ENCODE peak calls at places on chromosomes 4 and X, in nine cellular contexts. One of them, this sample, is unnamed.

GRCh38 chr4:78213218-78213617 is 156.1 kb downstream of the FRAS1 start:
- DNase-seq in cardiac fibroblast: no peak
- DNase-seq in ovary: no peak
- DNase-seq in A549: no peak
- DNase-seq in AG09309: no peak
- DNase-seq in colonic mucosa: peak
- DNase-seq in brain microvascular endothelial cell: no peak
- DNase-seq in endodermal cell: no peak
- DNase-seq in MM.1S: no peak
- DNase-seq in this sample: no peak

GRCh38 chr4:1237981-1238675 is 10.8 kb downstream of the CTBP1 start:
- DNase-seq in brain microvascular endothelial cell: no peak
- DNase-seq in AG09309: no peak
- DNase-seq in MM.1S: no peak
- DNase-seq in ovary: peak
- DNase-seq in colonic mucosa: no peak
- DNase-seq in cardiac fibroblast: no peak
- DNase-seq in endodermal cell: no peak
- DNase-seq in A549: no peak
- DNase-seq in this sample: no peak

GRCh38 chr4:146072381-146072780 is 103.1 kb upstream of the LSM6 start:
- DNase-seq in MM.1S: no peak
- DNase-seq in brain microvascular endothelial cell: no peak
- DNase-seq in AG09309: no peak
- DNase-seq in endodermal cell: no peak
- DNase-seq in cardiac fibroblast: peak
- DNase-seq in colonic mucosa: no peak
- DNase-seq in A549: no peak
- DNase-seq in ovary: no peak
- DNase-seq in this sample: no peak

GRCh38 chr4:55819634-55820033 is at the start of gene EXOC1L:
- DNase-seq in brain microvascular endothelial cell: peak
- DNase-seq in cardiac fibroblast: peak
- DNase-seq in MM.1S: no peak
- DNase-seq in ovary: no peak
- DNase-seq in endodermal cell: peak
- DNase-seq in AG09309: no peak
- DNase-seq in A549: no peak
- DNase-seq in colonic mucosa: no peak
- DNase-seq in this sample: no peak

GRCh38 chr4:8427761-8428287 is 12.7 kb downstream of the ACOX3 start:
- DNase-seq in cardiac fibroblast: peak
- DNase-seq in AG09309: no peak
- DNase-seq in MM.1S: no peak
- DNase-seq in brain microvascular endothelial cell: peak
- DNase-seq in endodermal cell: no peak
- DNase-seq in A549: no peak
- DNase-seq in colonic mucosa: peak
- DNase-seq in ovary: no peak
- DNase-seq in this sample: no peak

GRCh38 chr4:94892051-94892450 is 134.3 kb downstream of the BMPR1B start:
- DNase-seq in cardiac fibroblast: peak
- DNase-seq in ovary: no peak
- DNase-seq in AG09309: no peak
- DNase-seq in colonic mucosa: no peak
- DNase-seq in endodermal cell: no peak
- DNase-seq in MM.1S: no peak
- DNase-seq in A549: peak
- DNase-seq in brain microvascular endothelial cell: peak
- DNase-seq in this sample: no peak

GRCh38 chrX:140764401-140764919 is 54.9 kb downstream of the LINC00632 start:
- DNase-seq in A549: no peak
- DNase-seq in colonic mucosa: no peak
- DNase-seq in endodermal cell: peak
- DNase-seq in ovary: peak
- DNase-seq in cardiac fibroblast: peak
- DNase-seq in MM.1S: peak
- DNase-seq in brain microvascular endothelial cell: peak
- DNase-seq in AG09309: no peak
- DNase-seq in this sample: no peak

GRCh38 chrX:46803140-46803539 is 33.7 kb upstream of the RP2 start:
- DNase-seq in AG09309: no peak
- DNase-seq in A549: no peak
- DNase-seq in colonic mucosa: no peak
- DNase-seq in endodermal cell: peak
- DNase-seq in cardiac fibroblast: peak
- DNase-seq in ovary: no peak
- DNase-seq in MM.1S: no peak
- DNase-seq in brain microvascular endothelial cell: no peak
- DNase-seq in this sample: no peak

GRCh38 chr4:185955817-185956542 is 113.0 kb upstream of the TLR3 start:
- DNase-seq in colonic mucosa: no peak
- DNase-seq in brain microvascular endothelial cell: no peak
- DNase-seq in cardiac fibroblast: no peak
- DNase-seq in MM.1S: no peak
- DNase-seq in ovary: no peak
- DNase-seq in endodermal cell: no peak
- DNase-seq in AG09309: no peak
- DNase-seq in A549: no peak
- DNase-seq in this sample: no peak

GRCh38 chr4:86506591-86506990 is 87.5 kb upstream of the PTPN13 start:
- DNase-seq in brain microvascular endothelial cell: no peak
- DNase-seq in endodermal cell: no peak
- DNase-seq in MM.1S: no peak
- DNase-seq in A549: no peak
- DNase-seq in ovary: no peak
- DNase-seq in colonic mucosa: no peak
- DNase-seq in AG09309: no peak
- DNase-seq in cardiac fibroblast: no peak
- DNase-seq in this sample: no peak

GRCh38 chrX:72568406-72569092 is 4.1 kb downstream of the HDAC8 start:
- DNase-seq in AG09309: peak
- DNase-seq in ovary: no peak
- DNase-seq in colonic mucosa: no peak
- DNase-seq in brain microvascular endothelial cell: peak
- DNase-seq in A549: no peak
- DNase-seq in MM.1S: no peak
- DNase-seq in cardiac fibroblast: peak
- DNase-seq in endodermal cell: no peak
- DNase-seq in this sample: no peak

GRCh38 chrX:44183329-44183728 is 160.1 kb downstream of the EFHC2 start:
- DNase-seq in endodermal cell: no peak
- DNase-seq in AG09309: no peak
- DNase-seq in cardiac fibroblast: no peak
- DNase-seq in ovary: no peak
- DNase-seq in colonic mucosa: no peak
- DNase-seq in brain microvascular endothelial cell: no peak
- DNase-seq in MM.1S: no peak
- DNase-seq in A549: no peak
- DNase-seq in this sample: no peak

GRCh38 chrX:124033821-124034220 is 72.3 kb downstream of the STAG2 start:
- DNase-seq in A549: no peak
- DNase-seq in brain microvascular endothelial cell: peak
- DNase-seq in colonic mucosa: no peak
- DNase-seq in cardiac fibroblast: peak
- DNase-seq in endodermal cell: no peak
- DNase-seq in MM.1S: no peak
- DNase-seq in AG09309: no peak
- DNase-seq in ovary: no peak
- DNase-seq in this sample: peak

GRCh38 chr4:20883677-20884076 is 183.4 kb downstream of the PACRGL start:
- DNase-seq in AG09309: no peak
- DNase-seq in brain microvascular endothelial cell: no peak
- DNase-seq in endodermal cell: no peak
- DNase-seq in A549: no peak
- DNase-seq in colonic mucosa: no peak
- DNase-seq in cardiac fibroblast: no peak
- DNase-seq in MM.1S: no peak
- DNase-seq in ovary: no peak
- DNase-seq in this sample: no peak

GRCh38 chr4:84070293-84070692 is 428.8 kb downstream of the NKX6-1 start:
- DNase-seq in colonic mucosa: no peak
- DNase-seq in MM.1S: no peak
- DNase-seq in AG09309: no peak
- DNase-seq in ovary: no peak
- DNase-seq in cardiac fibroblast: no peak
- DNase-seq in A549: no peak
- DNase-seq in brain microvascular endothelial cell: no peak
- DNase-seq in endodermal cell: no peak
- DNase-seq in this sample: no peak

GRCh38 chr4:24456431-24456830 is 127.9 kb downstream of the DHX15 start:
- DNase-seq in colonic mucosa: no peak
- DNase-seq in AG09309: no peak
- DNase-seq in MM.1S: no peak
- DNase-seq in brain microvascular endothelial cell: no peak
- DNase-seq in endodermal cell: no peak
- DNase-seq in ovary: no peak
- DNase-seq in cardiac fibroblast: no peak
- DNase-seq in A549: no peak
- DNase-seq in this sample: no peak

GRCh38 chr4:149512489-149512888 is 303.2 kb downstream of the IQCM start:
- DNase-seq in MM.1S: no peak
- DNase-seq in A549: no peak
- DNase-seq in ovary: no peak
- DNase-seq in AG09309: no peak
- DNase-seq in brain microvascular endothelial cell: no peak
- DNase-seq in endodermal cell: no peak
- DNase-seq in cardiac fibroblast: peak
- DNase-seq in colonic mucosa: no peak
- DNase-seq in this sample: no peak

GRCh38 chr4:183919173-183919572 is 14.1 kb downstream of the STOX2 start:
- DNase-seq in brain microvascular endothelial cell: no peak
- DNase-seq in A549: no peak
- DNase-seq in endodermal cell: peak
- DNase-seq in AG09309: no peak
- DNase-seq in cardiac fibroblast: no peak
- DNase-seq in MM.1S: no peak
- DNase-seq in ovary: peak
- DNase-seq in colonic mucosa: no peak
- DNase-seq in this sample: no peak

GRCh38 chr4:176340871-176341685 is 21.3 kb downstream of the SPCS3 start:
- DNase-seq in AG09309: no peak
- DNase-seq in colonic mucosa: no peak
- DNase-seq in brain microvascular endothelial cell: peak
- DNase-seq in MM.1S: peak
- DNase-seq in A549: no peak
- DNase-seq in cardiac fibroblast: peak
- DNase-seq in ovary: no peak
- DNase-seq in endodermal cell: no peak
- DNase-seq in this sample: no peak

GRCh38 chrX:27086221-27086620 is 376.9 kb downstream of the PPP4R3C start:
- DNase-seq in AG09309: no peak
- DNase-seq in ovary: no peak
- DNase-seq in A549: no peak
- DNase-seq in MM.1S: no peak
- DNase-seq in cardiac fibroblast: no peak
- DNase-seq in brain microvascular endothelial cell: no peak
- DNase-seq in endodermal cell: no peak
- DNase-seq in colonic mucosa: no peak
- DNase-seq in this sample: no peak

DNA sequence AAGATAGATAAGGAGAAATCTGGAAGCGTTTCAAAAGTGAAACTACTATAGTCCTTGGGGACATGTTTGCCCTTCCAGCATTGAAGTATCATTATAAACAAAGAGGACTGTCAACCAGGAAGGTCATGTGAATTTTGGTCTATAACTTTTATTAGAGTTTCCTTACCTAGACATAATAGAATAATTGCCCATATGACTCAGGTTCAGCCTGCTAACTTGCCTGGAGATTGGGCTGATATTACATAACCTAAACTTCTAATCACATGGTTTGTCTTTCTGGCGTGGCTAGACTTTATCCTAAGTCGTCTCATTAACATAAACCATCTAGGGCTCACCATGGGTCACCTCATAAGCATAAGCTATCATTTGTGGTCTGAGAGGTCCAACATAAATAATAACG is 775.9 kb downstream of the CENPC start:
- DNase-seq in A549: no peak
- DNase-seq in colonic mucosa: no peak
- DNase-seq in brain microvascular endothelial cell: no peak
- DNase-seq in MM.1S: no peak
- DNase-seq in ovary: no peak
- DNase-seq in endodermal cell: no peak
- DNase-seq in cardiac fibroblast: peak
- DNase-seq in AG09309: no peak
- DNase-seq in this sample: no peak
- TF ChIP-seq CTCF in A549: no peak
- TF ChIP-seq CTCF in colonic mucosa: no peak
- TF ChIP-seq CTCF in brain microvascular endothelial cell: no peak
- TF ChIP-seq CTCF in MM.1S: no peak
- TF ChIP-seq CTCF in ovary: no peak
- TF ChIP-seq CTCF in endodermal cell: no peak
- TF ChIP-seq CTCF in cardiac fibroblast: no peak
- TF ChIP-seq CTCF in AG09309: no peak
- TF ChIP-seq CTCF in this sample: no peak

DNA sequence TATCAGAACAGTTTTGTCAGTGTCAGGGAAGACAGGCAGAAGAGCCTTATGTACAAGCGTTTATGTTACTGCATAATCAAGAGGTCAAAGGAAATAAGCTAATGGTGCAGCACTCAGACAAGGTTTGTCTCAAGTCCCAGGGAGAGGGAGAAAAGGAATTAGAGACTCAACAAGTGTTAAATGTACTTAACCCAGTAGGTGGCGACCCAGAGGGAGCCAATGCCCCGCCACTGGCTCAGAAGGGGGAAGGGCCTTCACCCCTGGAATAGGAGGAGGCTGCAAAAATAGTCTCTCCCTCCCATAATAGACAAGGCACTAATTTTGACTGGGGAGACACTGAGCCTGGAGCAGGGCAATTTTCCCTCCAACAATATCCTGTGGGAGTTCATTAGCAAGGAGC is 14.1 kb upstream of the PAPSS1 start:
- DNase-seq in endodermal cell: peak
- DNase-seq in MM.1S: no peak
- DNase-seq in AG09309: no peak
- DNase-seq in ovary: no peak
- DNase-seq in colonic mucosa: no peak
- DNase-seq in brain microvascular endothelial cell: no peak
- DNase-seq in cardiac fibroblast: no peak
- DNase-seq in A549: no peak
- DNase-seq in this sample: no peak
- H3K4me3 ChIP-seq in endodermal cell: no peak
- H3K4me3 ChIP-seq in MM.1S: no peak
- H3K4me3 ChIP-seq in AG09309: no peak
- H3K4me3 ChIP-seq in ovary: no peak
- H3K4me3 ChIP-seq in colonic mucosa: no peak
- H3K4me3 ChIP-seq in brain microvascular endothelial cell: no peak
- H3K4me3 ChIP-seq in cardiac fibroblast: no peak
- H3K4me3 ChIP-seq in A549: no peak
- H3K4me3 ChIP-seq in this sample: no peak

GRCh38 chrX:70096052-70096451 is 33.8 kb downstream of the OTUD6A start:
- DNase-seq in AG09309: no peak
- DNase-seq in A549: no peak
- DNase-seq in endodermal cell: peak
- DNase-seq in brain microvascular endothelial cell: peak
- DNase-seq in cardiac fibroblast: peak
- DNase-seq in colonic mucosa: no peak
- DNase-seq in MM.1S: no peak
- DNase-seq in ovary: no peak
- DNase-seq in this sample: no peak
- TF ChIP-seq CTCF in AG09309: peak
- TF ChIP-seq CTCF in A549: peak
- TF ChIP-seq CTCF in endodermal cell: peak
- TF ChIP-seq CTCF in brain microvascular endothelial cell: peak
- TF ChIP-seq CTCF in cardiac fibroblast: peak
- TF ChIP-seq CTCF in colonic mucosa: no peak
- TF ChIP-seq CTCF in MM.1S: no peak
- TF ChIP-seq CTCF in ovary: no peak
- TF ChIP-seq CTCF in this sample: no peak

GRCh38 chr4:137390707-137391106 is 141.6 kb downstream of the PCDH18 start:
- DNase-seq in brain microvascular endothelial cell: no peak
- DNase-seq in endodermal cell: no peak
- DNase-seq in colonic mucosa: no peak
- DNase-seq in AG09309: peak
- DNase-seq in cardiac fibroblast: peak
- DNase-seq in ovary: no peak
- DNase-seq in A549: no peak
- DNase-seq in MM.1S: no peak
- DNase-seq in this sample: no peak
- H3K4me3 ChIP-seq in brain microvascular endothelial cell: no peak
- H3K4me3 ChIP-seq in endodermal cell: no peak
- H3K4me3 ChIP-seq in colonic mucosa: no peak
- H3K4me3 ChIP-seq in AG09309: no peak
- H3K4me3 ChIP-seq in cardiac fibroblast: no peak
- H3K4me3 ChIP-seq in ovary: no peak
- H3K4me3 ChIP-seq in A549: no peak
- H3K4me3 ChIP-seq in MM.1S: no peak
- H3K4me3 ChIP-seq in this sample: no peak

This sample was measured in HFF-Myc.